ENCODE peak calls at places on chromosomes 5 and 9, in seven cellular contexts. F is stimulated activated CD8-positive, alpha-beta memory T cell treated with anti-CD3 and anti-CD28 coated beads, Interleukin-2, amount 100 ng/mL, for 48 hours; C is activated CD4-positive, alpha-beta T cell treated with anti-CD3 and anti-CD28 coated beads, Interleukin-2, amount 10 ng/mL, durations not matched to agents 7 days and 5 days; Y is posterior cingulate gyrus; E is non-pigmented ciliary epithelial cell; T is endothelial cell of umbilical vein; U is renal cortical epithelial cell. B is an unnamed sample.

GRCh38 chr5:176578391-176578808 is 29.3 kb downstream of the CDHR2 start:
- DNase-seq in F (no peak), C (peak), Y (no peak), E (no peak), T (peak), U (peak), B (peak)

GRCh38 chr9:136136526-136136925 is 17.9 kb upstream of the TMEM250 start:
- DNase-seq in F (no peak), C (no peak), Y (no peak), E (no peak), T (no peak), U (no peak), B (no peak)

GRCh38 chr9:114303977-114304376 is 18.9 kb upstream of the ORM1 start:
- DNase-seq in F (no peak), C (no peak), Y (no peak), E (no peak), T (no peak), U (no peak), B (no peak)

GRCh38 chr5:83516962-83517750 is 45.6 kb downstream of the VCAN start:
- DNase-seq in F (no peak), C (no peak), Y (no peak), E (no peak), T (no peak), U (no peak), B (no peak)

GRCh38 chr9:18297532-18297872 is 176.5 kb upstream of the ADAMTSL1 start:
- DNase-seq in F (no peak), C (no peak), Y (no peak), E (no peak), T (no peak), U (no peak), B (peak)

GRCh38 chr5:159826351-159827222 is 89.7 kb upstream of the ADRA1B start:
- DNase-seq in F (no peak), C (no peak), Y (no peak), E (peak), T (no peak), U (peak), B (peak)

GRCh38 chr5:109345699-109346098 is 64.1 kb downstream of the PJA2 start:
- DNase-seq in F (no peak), C (no peak), Y (no peak), E (no peak), T (no peak), U (no peak), B (no peak)

GRCh38 chr5:155189981-155190380 is 176.4 kb downstream of the KIF4B start:
- DNase-seq in F (no peak), C (no peak), Y (no peak), E (no peak), T (no peak), U (no peak), B (peak)

GRCh38 chr5:63961125-63961597 is 1.1 kb downstream of the HTR1A start:
- DNase-seq in F (no peak), C (no peak), Y (peak), E (no peak), T (no peak), U (no peak), B (no peak)

GRCh38 chr5:129912601-129913000 is 8.3 kb downstream of the CHSY3 start:
- DNase-seq in F (no peak), C (no peak), Y (no peak), E (no peak), T (no peak), U (no peak), B (no peak)

B was measured in kidney tubule cell.